ENCODE peak calls at places on chromosome 19, in eight cellular contexts. Z, N, Q, C, B, W, Y and J are unnamed samples. For H3K4me1, the result is how much of the 10 kb centered on the place peaks cover.

GRCh38 chr19:6710273-6711077 is 10.0 kb downstream of the C3 start:
- DNase-seq in Z (no peak), N (no peak), Q (no peak), C (no peak), B (no peak), W (no peak), Y (no peak), J (no peak)

GRCh38 chr19:14979498-14980255 is at the start of gene SLC1A6:
- DNase-seq in Z (no peak), N (no peak), Q (no peak), C (no peak), B (peak), W (no peak), Y (no peak), J (no peak)

GRCh38 chr19:41999878-42000208 is 5.8 kb upstream of the ATP1A3 start:
- DNase-seq in Z (no peak), N (no peak), Q (no peak), C (no peak), B (no peak), W (no peak), Y (no peak), J (no peak)

GRCh38 chr19:33661336-33661735 is 39.6 kb downstream of the CHST8 start:
- DNase-seq in Z (no peak), N (no peak), Q (no peak), C (no peak), B (no peak), W (no peak), Y (no peak), J (no peak)

GRCh38 chr19:49363265-49364082 is at the start of gene DKKL1:
- DNase-seq in Z (peak), N (peak), Q (peak), C (peak), B (peak), W (peak), Y (peak), J (peak)

GRCh38 chr19:4586691-4587090 is 27.2 kb upstream of the SEMA6B start:
- DNase-seq in Z (no peak), N (no peak), Q (no peak), C (no peak), B (no peak), W (no peak), Y (no peak), J (no peak)

GRCh38 chr19:30229524-30230174 is 142.5 kb upstream of the ZNF536 start:
- DNase-seq in Z (no peak), N (no peak), Q (no peak), C (no peak), B (no peak), W (no peak), Y (no peak), J (no peak)

GRCh38 chr19:5627395-5627904 is 4.6 kb downstream of the SAFB start:
- DNase-seq in Z (peak), N (peak), Q (peak), C (no peak), B (no peak), W (peak), Y (peak), J (no peak)

GRCh38 chr19:49506575-49507105 is 5.8 kb upstream of the FCGRT start:
- DNase-seq in Z (peak), N (no peak), Q (peak), C (no peak), B (peak), W (no peak), Y (no peak), J (no peak)

GRCh38 chr19:43460362-43461016 is 4.9 kb downstream of the LYPD3 start:
- DNase-seq in Z (no peak), N (no peak), Q (no peak), C (no peak), B (no peak), W (no peak), Y (no peak), J (no peak)

GRCh38 chr19:34269968-34270621 is 15.7 kb downstream of the GARRE1 start:
- DNase-seq in Z (peak), N (peak), Q (peak), C (peak), B (no peak), W (peak), Y (peak), J (peak)

GRCh38 chr19:52492991-52493470 is 34.4 kb upstream of the ZNF808 start:
- DNase-seq in Z (no peak), N (peak), Q (no peak), C (no peak), B (peak), W (no peak), Y (no peak), J (no peak)

GRCh38 chr19:20051841-20052768 is 12.8 kb upstream of the ZNF682 start:
- DNase-seq in Z (peak), N (peak), Q (peak), C (peak), B (peak), W (peak), Y (peak), J (peak)

GRCh38 chr19:30082611-30083010 is 140.6 kb downstream of the URI1 start:
- DNase-seq in Z (no peak), N (no peak), Q (no peak), C (no peak), B (no peak), W (no peak), Y (no peak), J (no peak)

GRCh38 chr19:40610396-40611064 is 9.4 kb downstream of the LTBP4 start:
- DNase-seq in Z (peak), N (peak), Q (no peak), C (no peak), B (no peak), W (peak), Y (no peak), J (no peak)

GRCh38 chr19:1259206-1259872 is 9.8 kb upstream of the CIRBP start:
- DNase-seq in Z (peak), N (peak), Q (peak), C (no peak), B (no peak), W (peak), Y (peak), J (no peak)

GRCh38 chr19:56309511-56310185 is 5.0 kb downstream of the ZSCAN5A start:
- DNase-seq in Z (peak), N (peak), Q (peak), C (no peak), B (peak), W (no peak), Y (peak), J (peak)

GRCh38 chr19:31496076-31496475 is 146.8 kb upstream of the TSHZ3 start:
- DNase-seq in Z (no peak), N (no peak), Q (no peak), C (no peak), B (no peak), W (no peak), Y (no peak), J (no peak)
- H3K4me1 ChIP-seq in Z (under half), N (under half), Q (under half), C (under half), B (under half), W (under half), Y (under half), J (under half)

GRCh38 chr19:13069415-13070369 is 33.0 kb downstream of the LYL1 start:
- DNase-seq in Z (no peak), N (no peak), Q (no peak), C (no peak), B (no peak), W (no peak), Y (peak), J (no peak)
- H3K27ac ChIP-seq in Z (no peak), N (peak), Q (no peak), C (peak), B (no peak), W (peak), Y (peak), J (no peak)

DNA sequence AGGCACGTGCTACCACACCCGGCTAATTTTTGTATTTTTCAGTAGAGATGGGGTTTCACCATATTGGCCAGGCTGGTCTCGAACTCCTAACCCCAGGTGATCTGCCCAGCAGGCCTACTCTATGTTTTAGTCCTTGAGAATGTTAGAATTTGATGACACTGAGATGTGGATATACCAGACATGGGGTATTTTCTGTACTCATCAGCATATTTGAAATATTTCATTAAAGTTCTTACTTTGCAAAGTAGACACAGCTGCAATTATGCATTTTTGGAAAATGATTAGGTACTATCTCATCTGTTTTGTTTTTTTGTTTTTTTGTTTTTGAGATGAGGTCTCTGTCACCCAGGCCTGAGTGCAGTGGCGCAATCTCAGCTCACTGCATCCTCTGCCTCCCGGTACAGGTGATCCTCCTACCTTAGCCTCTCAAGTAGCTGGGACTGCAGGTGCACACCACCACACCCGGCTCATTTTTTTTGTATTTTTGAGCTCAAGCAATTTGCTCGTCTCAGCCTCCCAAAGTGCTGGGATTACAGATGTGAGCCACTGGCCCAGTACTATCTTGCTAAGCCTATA is 12.7 kb downstream of the SPINT2 start:
- DNase-seq in Z (no peak), N (no peak), Q (no peak), C (no peak), B (no peak), W (no peak), Y (no peak), J (no peak)
- H3K4me1 ChIP-seq in Z (under half), N (half or more), Q (under half), C (under half), B (under half), W (under half), Y (under half), J (under half)

GRCh38 chr19:18225702-18226468 is at the start of gene PDE4C:
- DNase-seq in Z (no peak), N (peak), Q (peak), C (no peak), B (no peak), W (peak), Y (no peak), J (no peak)
- H3K27ac ChIP-seq in Z (no peak), N (peak), Q (no peak), C (no peak), B (no peak), W (peak), Y (no peak), J (no peak)

GRCh38 chr19:37959665-37960114 is 52.7 kb downstream of the SIPA1L3 start:
- DNase-seq in Z (no peak), N (no peak), Q (no peak), C (no peak), B (no peak), W (no peak), Y (no peak), J (no peak)

GRCh38 chr19:37953576-37954303 is 46.7 kb downstream of the SIPA1L3 start:
- DNase-seq in Z (no peak), N (no peak), Q (no peak), C (no peak), B (no peak), W (no peak), Y (peak), J (no peak)

GRCh38 chr19:37955986-37956385 is 49.0 kb downstream of the SIPA1L3 start:
- DNase-seq in Z (no peak), N (no peak), Q (no peak), C (no peak), B (no peak), W (no peak), Y (no peak), J (no peak)

GRCh38 chr19:37954421-37954874 is 47.4 kb downstream of the SIPA1L3 start:
- DNase-seq in Z (no peak), N (no peak), Q (no peak), C (no peak), B (peak), W (no peak), Y (no peak), J (no peak)

GRCh38 chr19:37957176-37957575 is 50.2 kb downstream of the SIPA1L3 start:
- DNase-seq in Z (no peak), N (no peak), Q (no peak), C (no peak), B (no peak), W (no peak), Y (no peak), J (no peak)
- H3K4me1 ChIP-seq in Z (under half), N (under half), Q (under half), C (under half), B (under half), W (under half), Y (under half), J (under half)

DNA sequence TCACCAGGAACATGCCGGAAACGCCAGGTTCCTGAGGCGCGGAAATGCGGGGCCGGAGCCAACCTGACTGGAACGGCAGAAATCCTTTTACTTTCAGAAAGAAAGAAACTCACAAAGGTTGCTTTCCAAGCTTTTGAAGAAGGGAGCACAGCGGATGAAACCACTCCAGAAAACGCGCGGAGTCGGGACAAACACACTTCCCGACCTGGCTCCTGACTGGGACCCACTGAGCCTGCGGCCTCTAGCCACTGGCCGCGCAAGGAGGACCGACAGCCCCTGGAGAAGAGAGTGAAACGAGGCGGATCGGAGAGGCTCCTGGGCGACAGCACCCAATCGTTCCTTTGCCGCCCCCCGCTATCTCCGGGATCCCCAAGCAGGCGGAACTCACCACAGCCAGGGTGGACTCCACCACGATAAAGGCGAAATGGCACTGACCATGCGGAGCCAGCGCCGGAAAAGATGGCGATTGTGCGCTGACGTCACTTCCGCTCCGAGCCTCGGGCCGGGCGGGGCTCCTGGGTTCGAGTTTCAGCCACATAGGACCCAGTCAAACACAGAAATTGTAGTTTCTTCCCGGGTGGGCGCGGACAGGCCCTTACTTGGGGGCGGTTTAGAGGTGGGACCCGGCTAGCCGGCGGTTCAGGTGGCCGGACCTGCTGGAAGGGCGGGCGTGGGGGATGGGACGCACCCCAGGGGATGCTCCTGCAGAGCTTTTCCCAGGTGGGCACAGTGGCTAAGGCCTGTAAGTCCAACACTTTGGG is at the start of gene ZNF121:
- DNase-seq in Z (peak), N (peak), Q (peak), C (peak), B (peak), W (peak), Y (peak), J (peak)
- H3K27ac ChIP-seq in Z (peak), N (peak), Q (peak), C (peak), B (peak), W (peak), Y (peak), J (peak)

DNA sequence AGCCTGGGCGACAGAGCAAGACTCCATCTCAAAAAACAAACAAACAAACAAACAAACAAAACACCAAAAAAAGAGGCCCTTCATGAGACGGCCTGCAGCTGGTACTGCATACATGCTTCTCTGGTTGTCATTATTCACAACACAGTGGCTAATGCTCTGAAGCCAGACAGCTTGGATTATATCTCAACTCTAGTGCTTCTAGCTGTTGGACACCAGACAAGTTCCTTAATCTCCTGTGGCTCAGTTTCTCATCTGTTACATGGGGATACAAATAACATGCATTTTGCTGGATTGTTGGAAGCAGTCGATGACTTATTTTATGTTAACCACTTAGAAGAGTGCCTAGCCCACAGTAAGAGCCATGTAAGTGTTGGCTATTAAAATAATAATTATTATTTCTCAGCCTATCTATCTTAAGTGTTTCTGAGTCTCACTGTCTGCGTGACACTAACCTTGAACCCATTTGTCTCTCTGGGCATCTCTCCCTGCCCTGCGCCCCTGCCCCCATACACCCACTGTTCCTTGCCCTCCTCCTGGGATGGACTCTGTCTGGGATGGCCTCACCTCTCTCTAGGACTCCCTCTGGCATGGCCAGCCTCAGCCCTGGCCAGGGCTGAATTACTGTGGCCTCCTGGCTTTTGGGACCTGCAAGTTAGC is 3.1 kb upstream of the JUNB start:
- DNase-seq in Z (no peak), N (no peak), Q (peak), C (no peak), B (no peak), W (no peak), Y (no peak), J (no peak)
- H3K4me1 ChIP-seq in Z (under half), N (half or more), Q (half or more), C (under half), B (under half), W (under half), Y (under half), J (half or more)

DNA sequence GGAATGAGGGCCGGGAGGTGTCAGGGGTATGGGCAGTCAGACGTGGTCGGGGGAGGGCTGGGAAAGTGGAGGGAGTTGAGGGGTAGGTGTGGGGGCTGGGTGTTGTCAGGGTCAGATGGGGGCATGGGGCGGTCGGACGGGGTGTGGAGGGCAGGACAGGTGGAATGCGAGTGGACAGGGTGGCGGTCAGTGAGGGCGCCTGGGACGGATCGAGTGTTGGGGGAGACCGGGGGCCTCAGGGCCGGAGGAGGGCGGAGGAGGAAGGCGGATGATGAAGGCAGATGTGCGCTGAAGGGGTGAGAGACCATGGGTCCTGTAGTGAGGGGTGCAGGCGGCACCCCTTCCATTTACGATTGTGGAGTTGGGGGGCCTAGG is 5.7 kb downstream of the TBCB start:
- DNase-seq in Z (no peak), N (no peak), Q (no peak), C (no peak), B (no peak), W (no peak), Y (no peak), J (no peak)
- H3K27ac ChIP-seq in Z (no peak), N (no peak), Q (no peak), C (no peak), B (no peak), W (no peak), Y (no peak), J (no peak)

GRCh38 chr19:47106819-47107200 is 6.8 kb downstream of the ZC3H4 start:
- DNase-seq in Z (no peak), N (no peak), Q (no peak), C (no peak), B (no peak), W (no peak), Y (peak), J (no peak)
- H3K4me1 ChIP-seq in Z (under half), N (half or more), Q (under half), C (under half), B (under half), W (under half), Y (under half), J (under half)

DNA sequence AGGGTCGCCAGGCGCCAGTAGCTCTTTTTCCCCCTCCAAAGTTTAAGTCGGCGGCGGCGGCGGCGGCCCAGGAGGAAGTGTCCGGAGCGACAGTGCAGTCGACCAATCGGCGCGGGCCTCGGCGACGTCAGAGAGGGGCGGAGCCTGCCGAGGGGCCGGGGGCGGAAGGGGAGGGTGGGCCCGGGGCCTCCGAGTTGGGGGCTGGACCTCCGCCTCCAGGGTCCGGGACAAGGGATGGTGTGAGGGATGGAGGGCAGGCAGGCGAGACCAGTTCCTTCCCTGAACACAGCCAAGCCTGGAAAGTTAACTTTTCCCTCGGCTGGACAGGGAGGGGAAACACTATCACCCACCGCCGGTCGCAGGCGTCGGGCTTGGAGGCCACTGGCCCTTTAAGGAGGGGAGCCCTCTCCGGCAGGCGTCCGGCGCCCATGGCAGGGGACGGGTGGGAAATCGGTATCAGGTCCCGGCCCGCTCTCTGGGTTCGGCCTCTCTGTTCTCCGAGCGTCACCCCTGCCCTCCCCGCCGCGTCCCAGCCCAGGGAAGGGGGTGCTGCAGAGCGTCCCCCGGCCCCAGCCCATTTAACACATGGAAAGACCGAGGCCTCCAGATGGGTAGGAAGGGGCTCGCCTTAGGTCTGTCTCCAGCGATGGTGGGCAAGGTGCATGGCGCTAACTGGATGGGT is at the start of gene PRKD2:
- DNase-seq in Z (peak), N (peak), Q (peak), C (peak), B (peak), W (peak), Y (peak), J (no peak)
- H3K27ac ChIP-seq in Z (peak), N (peak), Q (peak), C (peak), B (peak), W (peak), Y (peak), J (peak)